ENCODE peak calls at places on chromosomes 5 and 9, in seven cellular contexts. M is AG04449, Z is left ventricle myocardium inferior, Q is nephron progenitor cell, D is GM12865, T is fibroblast of the aortic adventitia, E is fibroblast of pulmonary artery. U is an unnamed sample.

GRCh38 chr5:175059687-175060194 is 335.4 kb downstream of the MSX2 start:
- DNase-seq in M (no peak), Z (peak; percentile 36), Q (peak; percentile 71), D (peak; percentile 12), T (peak; percentile 1), E (no peak), U (peak; percentile 48)

GRCh38 chr9:4837768-4838546 is 45.2 kb downstream of the RCL1 start:
- DNase-seq in M (peak; percentile 96), Z (no peak), Q (no peak), D (no peak), T (peak; percentile 91), E (peak; percentile 85), U (no peak)

GRCh38 chr9:89236955-89237573 is 58.4 kb upstream of the SHC3 start:
- DNase-seq in M (no peak), Z (no peak), Q (no peak), D (no peak), T (no peak), E (no peak), U (no peak)

GRCh38 chr9:104269996-104270963 is 176.2 kb downstream of the SMC2 start:
- DNase-seq in M (no peak), Z (no peak), Q (no peak), D (no peak), T (no peak), E (no peak), U (no peak)

GRCh38 chr9:92292338-92293074 is 991 bp downstream of the IARS1 start:
- DNase-seq in M (no peak), Z (no peak), Q (peak; percentile 50), D (no peak), T (peak; percentile 19), E (no peak), U (no peak)

GRCh38 chr5:67561145-67561932 is 364.7 kb upstream of the CD180 start:
- DNase-seq in M (no peak), Z (no peak), Q (no peak), D (no peak), T (peak; percentile 76), E (peak; percentile 53), U (no peak)

GRCh38 chr5:75510417-75510835 is 1.0 kb downstream of the CERT1 start:
- DNase-seq in M (no peak), Z (no peak), Q (no peak), D (no peak), T (peak; percentile 44), E (peak; percentile 43), U (no peak)

GRCh38 chr5:7261900-7262299 is 134.0 kb upstream of the ADCY2 start:
- DNase-seq in M (no peak), Z (no peak), Q (no peak), D (no peak), T (no peak), E (no peak), U (no peak)

GRCh38 chr9:14314929-14315753 is 1.2 kb upstream of the NFIB start:
- DNase-seq in M (no peak), Z (peak; percentile 98), Q (peak; percentile 74), D (no peak), T (peak; percentile 90), E (peak; percentile 92), U (peak; percentile 94)

GRCh38 chr9:81759680-81760215 is 70.4 kb upstream of the TLE1 start:
- DNase-seq in M (peak; percentile 65), Z (no peak), Q (no peak), D (no peak), T (peak; percentile 89), E (peak; percentile 96), U (no peak)

GRCh38 chr5:111735829-111736228 is 21.2 kb downstream of the NREP start:
- DNase-seq in M (no peak), Z (peak; percentile 39), Q (no peak), D (no peak), T (peak; percentile 90), E (peak; percentile 88), U (no peak)

GRCh38 chr9:115240676-115241075 is 122.7 kb upstream of the TNC start:
- DNase-seq in M (no peak), Z (no peak), Q (no peak), D (no peak), T (no peak), E (no peak), U (no peak)
- TF ChIP-seq CTCF in M (no peak), Z (no peak), Q (no peak), D (no peak), T (no peak), E (no peak), U (no peak)

DNA sequence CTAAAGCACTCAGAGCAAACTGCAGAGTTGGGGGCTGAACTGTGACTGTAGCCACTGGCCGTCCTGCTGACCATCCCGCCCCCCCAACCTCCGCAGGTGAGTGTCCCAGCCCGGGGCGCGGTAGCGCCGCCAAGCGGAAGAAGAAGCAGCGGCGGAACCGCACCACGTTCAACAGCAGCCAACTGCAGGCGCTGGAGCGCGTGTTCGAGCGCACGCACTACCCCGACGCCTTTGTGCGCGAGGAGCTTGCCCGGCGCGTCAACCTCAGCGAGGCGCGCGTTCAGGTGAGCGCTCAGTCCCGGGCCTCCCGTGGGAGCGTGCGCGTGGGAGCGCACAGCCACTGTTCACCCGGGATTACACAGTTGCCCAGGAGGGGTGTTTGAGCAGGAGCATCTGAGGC is 33.7 kb downstream of the PTGES start:
- DNase-seq in M (no peak), Z (no peak), Q (no peak), D (no peak), T (no peak), E (no peak), U (no peak)
- TF ChIP-seq CTCF in M (no peak), Z (no peak), Q (no peak), D (no peak), T (no peak), E (no peak), U (no peak)

GRCh38 chr5:10453564-10453963 is 11.9 kb downstream of the ROPN1L start:
- DNase-seq in M (no peak), Z (no peak), Q (no peak), D (no peak), T (peak; percentile 65), E (peak; percentile 45), U (no peak)

GRCh38 chr5:10451137-10451824 is 9.6 kb downstream of the ROPN1L start:
- DNase-seq in M (no peak), Z (no peak), Q (no peak), D (no peak), T (no peak), E (no peak), U (no peak)

GRCh38 chr5:10455273-10455670 is 13.6 kb downstream of the ROPN1L start:
- DNase-seq in M (no peak), Z (peak; percentile 34), Q (peak; percentile 56), D (no peak), T (no peak), E (no peak), U (no peak)

GRCh38 chr5:10454591-10455272 is 13.1 kb downstream of the ROPN1L start:
- DNase-seq in M (no peak), Z (no peak), Q (no peak), D (no peak), T (peak; percentile 50), E (peak; percentile 48), U (no peak)

DNA sequence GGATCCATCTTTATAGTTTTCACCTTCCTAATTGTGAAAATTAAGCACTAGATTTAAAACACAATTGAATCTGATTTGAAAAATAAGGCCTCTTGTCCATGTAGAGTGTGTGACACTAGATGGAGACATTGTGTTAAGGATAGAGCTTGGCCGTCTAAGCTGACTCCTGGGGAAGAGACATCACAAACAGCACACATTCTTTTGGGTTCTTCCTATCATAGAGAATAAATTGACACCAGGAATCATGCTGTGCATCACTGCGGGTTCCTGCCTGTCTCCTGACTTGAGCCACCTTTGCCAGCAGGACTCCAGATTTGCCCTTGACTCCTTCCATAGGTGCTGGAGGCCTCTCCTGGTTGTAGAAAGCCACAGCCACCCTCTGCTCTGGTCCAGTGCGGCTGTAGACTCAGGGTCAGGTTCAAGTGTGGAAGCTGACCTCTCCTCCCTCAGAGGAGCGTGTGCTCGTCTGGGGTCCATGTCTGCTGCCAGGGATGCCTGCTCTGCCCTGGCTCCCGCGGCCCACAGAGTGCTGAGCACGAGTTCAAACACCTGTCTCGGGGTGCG is 11.2 kb downstream of the ROPN1L start:
- DNase-seq in M (peak; percentile 65), Z (no peak), Q (peak; percentile 17), D (peak; percentile 87), T (peak; percentile 94), E (peak; percentile 94), U (no peak)
- TF ChIP-seq CTCF in M (peak; percentile 68), Z (peak; percentile 82), Q (peak; percentile 72), D (peak; percentile 64), T (peak; percentile 75), E (peak; percentile 87), U (peak; percentile 43)

GRCh38 chr5:103035701-103036100 is 84.2 kb downstream of the GIN1 start:
- DNase-seq in M (no peak), Z (no peak), Q (no peak), D (no peak), T (no peak), E (no peak), U (no peak)

GRCh38 chr5:103034662-103035392 is 85.1 kb downstream of the GIN1 start:
- DNase-seq in M (no peak), Z (no peak), Q (peak; percentile 7), D (no peak), T (no peak), E (no peak), U (no peak)

GRCh38 chr5:103041071-103041676 is 78.8 kb downstream of the GIN1 start:
- DNase-seq in M (no peak), Z (no peak), Q (no peak), D (peak; percentile 45), T (peak; percentile 80), E (peak; percentile 82), U (no peak)

GRCh38 chr5:103036601-103037000 is 83.3 kb downstream of the GIN1 start:
- DNase-seq in M (no peak), Z (no peak), Q (no peak), D (no peak), T (no peak), E (no peak), U (no peak)

DNA sequence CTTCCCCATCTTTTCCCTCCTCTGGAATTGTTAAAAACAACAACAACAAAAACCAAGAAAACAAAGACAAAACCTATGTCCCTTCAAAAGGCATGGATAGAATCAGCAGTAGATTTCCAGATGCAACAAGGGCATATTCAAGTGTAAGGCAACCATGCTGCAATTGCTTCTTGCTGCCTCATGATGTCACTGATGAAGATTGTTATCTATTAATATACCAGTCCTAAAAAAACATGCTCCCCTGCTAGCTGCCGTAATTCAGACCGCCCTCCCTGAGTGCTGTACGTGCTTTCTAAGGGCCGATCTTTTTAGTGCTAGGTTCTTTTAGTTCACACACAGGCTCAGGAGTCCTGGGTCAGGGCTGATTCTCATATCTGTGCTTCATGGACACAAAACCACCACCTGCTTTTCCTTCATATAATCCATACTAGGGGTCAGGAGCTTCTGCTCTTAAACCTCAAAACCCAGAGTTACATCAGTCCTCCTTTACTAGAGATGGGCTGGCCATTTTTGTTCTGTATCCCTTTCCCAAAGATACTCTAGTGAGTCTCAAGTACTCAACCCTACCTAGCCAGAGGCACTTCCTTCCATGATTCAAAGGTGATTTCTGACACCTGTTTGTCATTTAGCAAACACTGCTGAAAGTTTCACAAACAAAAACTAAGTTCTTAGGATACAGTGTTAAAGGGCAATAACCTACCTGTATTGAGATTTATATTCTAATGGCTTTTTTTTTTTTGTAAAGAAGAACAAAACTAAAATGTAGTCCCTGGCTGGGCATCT is 82.1 kb downstream of the GIN1 start:
- DNase-seq in M (no peak), Z (no peak), Q (no peak), D (no peak), T (no peak), E (no peak), U (no peak)
- TF ChIP-seq CTCF in M (no peak), Z (no peak), Q (no peak), D (no peak), T (no peak), E (no peak), U (no peak)

U was measured in mesothelial cell of epicardium.